ENCODE peak calls at places on chromosomes 4 and X, in six cellular contexts. P is AG08396; I is memory B cell; R is CD4-positive, alpha-beta T cell; O is activated CD4-positive, alpha-beta T cell treated with anti-CD3 and anti-CD28 coated beads, Interleukin-2, amount 50 U/mL, for 48 hours; N is activated naive CD4-positive, alpha-beta T cell. A is an unnamed sample.

GRCh38 chr4:47513493-47513892 is 28.4 kb downstream of the ATP10D start:
- DNase-seq in R (no peak), P (no peak), N (no peak), I (no peak), O (no peak), A (no peak)

GRCh38 chrX:80207327-80207726 is 192.8 kb downstream of the TBX22 start:
- DNase-seq in N (no peak), P (no peak), O (no peak), I (no peak), R (no peak), A (no peak)

GRCh38 chr4:83138979-83139378 is 24.4 kb upstream of the PLAC8 start:
- DNase-seq in I (no peak), P (no peak), R (peak; percentile 5), N (no peak), O (no peak), A (no peak)

GRCh38 chr4:138910914-138911336 is 104.7 kb upstream of the NOCT start:
- DNase-seq in P (peak; percentile 87), R (no peak), O (no peak), I (no peak), N (no peak), A (no peak)

GRCh38 chrX:104310084-104310483 is 55.4 kb upstream of the ESX1 start:
- DNase-seq in N (no peak), I (no peak), P (no peak), O (no peak), R (no peak), A (no peak)

GRCh38 chrX:79618280-79618679 is 251.1 kb upstream of the ITM2A start:
- DNase-seq in I (no peak), R (no peak), O (no peak), P (no peak), N (no peak), A (no peak)

GRCh38 chrX:107599371-107599970 is 28.8 kb upstream of the PRPS1 start:
- DNase-seq in I (no peak), O (no peak), R (no peak), P (no peak), N (no peak), A (no peak)

GRCh38 chr4:8079916-8080753 is 78.5 kb downstream of the ABLIM2 start:
- DNase-seq in O (no peak), I (no peak), R (no peak), P (no peak), N (no peak), A (no peak)

GRCh38 chr4:82099863-82100579 is 273.8 kb downstream of the HNRNPD start:
- DNase-seq in I (no peak), N (no peak), O (no peak), P (no peak), R (no peak), A (no peak)

GRCh38 chrX:115598556-115598955 is 37.6 kb downstream of the PLS3 start:
- DNase-seq in P (no peak), I (no peak), N (no peak), R (no peak), O (no peak), A (no peak)

GRCh38 chr4:149113804-149114430 is 671.7 kb upstream of the NR3C2 start:
- DNase-seq in I (no peak), P (peak; percentile 58), R (no peak), O (no peak), N (no peak), A (no peak)

GRCh38 chr4:167883271-167883670 is 209.1 kb upstream of the ANXA10 start:
- DNase-seq in O (no peak), R (no peak), I (no peak), P (no peak), N (no peak), A (no peak)

GRCh38 chr4:122224348-122224747 is 72.2 kb downstream of the BLTP1 start:
- DNase-seq in R (no peak), P (peak; percentile 9), N (no peak), O (peak; percentile 7), I (no peak), A (no peak)

GRCh38 chrX:120575379-120576114 is 14.8 kb upstream of the CUL4B start:
- DNase-seq in O (no peak), I (no peak), R (no peak), P (no peak), N (no peak), A (no peak)

GRCh38 chrX:2451456-2452316 is 49.1 kb downstream of the DHRSX start:
- DNase-seq in R (no peak), P (peak; percentile 11), N (no peak), O (no peak), I (no peak), A (no peak)

GRCh38 chrX:144494069-144494468 is 610.2 kb downstream of the UBE2NL start:
- DNase-seq in O (no peak), N (no peak), R (no peak), P (no peak), I (no peak), A (no peak)

GRCh38 chrX:3713937-3714434 is 537 bp upstream of the PRKX start:
- DNase-seq in R (no peak), O (peak; percentile 10), I (no peak), P (peak; percentile 24), N (no peak), A (no peak)

GRCh38 chr4:53653484-53654053 is 62.3 kb upstream of the LNX1 start:
- DNase-seq in O (no peak), R (no peak), N (no peak), P (no peak), I (no peak), A (no peak)

GRCh38 chrX:37746268-37746931 is 33.5 kb upstream of the CYBB start:
- DNase-seq in R (no peak), O (peak; percentile 24), I (no peak), P (no peak), N (no peak), A (no peak)

GRCh38 chr4:10295326-10295725 is 161.9 kb downstream of the ZNF518B start:
- DNase-seq in R (no peak), N (no peak), O (no peak), P (no peak), I (no peak), A (no peak)

GRCh38 chr4:163384434-163384833 is 40.7 kb downstream of the NPY5R start:
- DNase-seq in P (no peak), I (no peak), R (no peak), O (no peak), N (no peak), A (no peak)

GRCh38 chr4:30208731-30209435 is 511.3 kb upstream of the PCDH7 start:
- DNase-seq in O (no peak), R (no peak), P (no peak), N (no peak), I (no peak), A (no peak)

GRCh38 chrX:10769696-10770619 is 149.6 kb upstream of the MID1 start:
- DNase-seq in P (peak; percentile 15), I (no peak), N (no peak), O (no peak), R (no peak), A (no peak)

GRCh38 chr4:3079694-3080123 is 5.2 kb downstream of the HTT start:
- DNase-seq in P (no peak), O (no peak), R (no peak), I (peak; percentile 32), N (no peak), A (no peak)

GRCh38 chr4:7325541-7325940 is 109.2 kb downstream of the PSAPL1 start:
- DNase-seq in O (no peak), N (no peak), R (no peak), P (no peak), I (no peak), A (no peak)

A was measured in GM12892.